ENCODE peak calls at places on chromosomes 1 and 21, in six cellular contexts. K is IMR-90, O is H1, I is mesendoderm, M is H9, E is mesenchymal stem cell. W is an unnamed sample.

GRCh38 chr21:40840441-40840840 is 6.5 kb downstream of the DSCAM start:
- DNase-seq in M (no peak), I (no peak), O (no peak), E (no peak), K (no peak), W (no peak)

GRCh38 chr1:62367005-62367547 is 47.8 kb upstream of the KANK4 start:
- DNase-seq in M (no peak), I (no peak), K (no peak), E (no peak), O (no peak), W (no peak)

GRCh38 chr1:98103617-98104284 is 182.9 kb upstream of the DPYD start:
- DNase-seq in M (no peak), I (peak; percentile 41), K (peak; percentile 43), E (peak; percentile 13), O (no peak), W (no peak)

GRCh38 chr1:911875-912739 is 11.6 kb upstream of the SAMD11 start:
- DNase-seq in E (no peak), I (no peak), O (no peak), M (no peak), K (no peak), W (no peak)

GRCh38 chr1:96364576-96364975 is 357.0 kb upstream of the PTBP2 start:
- DNase-seq in K (peak; percentile 80), M (no peak), E (no peak), I (no peak), O (no peak), W (no peak)

GRCh38 chr1:48596036-48596435 is 124.0 kb upstream of the SPATA6 start:
- DNase-seq in I (peak; percentile 80), M (peak; percentile 33), O (peak; percentile 47), K (no peak), E (no peak), W (peak; percentile 56)

GRCh38 chr21:33266050-33266783 is at the start of gene IL10RB:
- DNase-seq in O (peak; percentile 86), E (peak; percentile 75), M (peak; percentile 78), K (peak; percentile 39), I (peak; percentile 73), W (peak; percentile 75)

GRCh38 chr1:39107891-39108290 is 81.7 kb downstream of the NDUFS5 start:
- DNase-seq in M (no peak), K (no peak), O (no peak), I (no peak), E (peak; percentile 71), W (no peak)

GRCh38 chr1:58864654-58865053 is 80.8 kb upstream of the JUN start:
- DNase-seq in E (no peak), O (no peak), M (no peak), I (no peak), K (no peak), W (no peak)

GRCh38 chr1:109657970-109658369 is 2.1 kb downstream of the GSTM4 start:
- DNase-seq in E (no peak), O (no peak), K (no peak), I (no peak), M (no peak), W (no peak)

GRCh38 chr1:53602376-53602775 is 136.6 kb downstream of the GLIS1 start:
- DNase-seq in I (no peak), E (no peak), K (no peak), M (no peak), O (no peak), W (no peak)

GRCh38 chr1:61053712-61054608 is 28.4 kb upstream of the NFIA start:
- DNase-seq in O (peak; percentile 67), M (peak; percentile 44), I (peak; percentile 23), K (no peak), E (no peak), W (no peak)

GRCh38 chr21:15928196-15928595 is 198.4 kb downstream of the USP25 start:
- DNase-seq in O (no peak), K (no peak), I (no peak), M (no peak), E (no peak), W (no peak)

GRCh38 chr1:8374812-8375211 is 56.9 kb downstream of the SLC45A1 start:
- DNase-seq in I (peak; percentile 82), K (peak; percentile 56), O (no peak), M (peak; percentile 62), E (no peak), W (no peak)

GRCh38 chr1:212737559-212737958 is 37.9 kb upstream of the BATF3 start:
- DNase-seq in E (no peak), M (no peak), K (no peak), I (no peak), O (no peak), W (no peak)

GRCh38 chr1:2384130-2384860 is 7.1 kb downstream of the MORN1 start:
- DNase-seq in I (no peak), O (no peak), M (no peak), K (no peak), E (no peak), W (no peak)

GRCh38 chr1:186375929-186376330 is 292 bp downstream of the ODR4 start:
- DNase-seq in O (no peak), E (no peak), I (no peak), M (no peak), K (no peak), W (no peak)

GRCh38 chr1:159161001-159161718 is 10.3 kb upstream of the CADM3 start:
- DNase-seq in K (peak; percentile 86), E (peak; percentile 77), O (peak; percentile 82), M (peak; percentile 70), I (peak; percentile 76), W (peak; percentile 71)

GRCh38 chr1:173489929-173490328 is 12.8 kb downstream of the PRDX6 start:
- DNase-seq in M (no peak), I (no peak), O (no peak), E (no peak), K (no peak), W (no peak)

GRCh38 chr1:109765483-109765815 is 1.7 kb upstream of the EPS8L3 start:
- DNase-seq in I (no peak), K (no peak), M (no peak), E (no peak), O (no peak), W (no peak)

DNA sequence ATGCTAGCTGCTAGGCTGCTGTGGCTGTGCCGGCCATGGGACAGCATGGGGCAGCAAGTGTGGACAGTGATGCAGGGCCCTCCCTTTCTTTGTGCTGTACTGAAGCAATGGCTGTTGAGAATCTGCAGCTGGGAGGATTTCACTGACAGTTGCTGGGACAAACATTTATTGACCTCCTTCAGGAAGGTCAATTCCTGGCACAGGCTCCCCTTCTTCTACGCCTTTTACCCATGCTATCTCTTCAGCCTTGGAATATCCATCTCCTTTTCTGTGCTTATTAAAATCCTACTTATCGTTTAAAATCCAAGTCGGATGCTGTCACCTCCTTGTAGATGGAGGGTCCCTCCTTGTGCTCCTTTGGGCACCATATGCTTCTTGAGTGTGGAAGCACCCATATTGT is 213.1 kb upstream of the USP24 start:
- DNase-seq in E (peak; percentile 76), I (no peak), K (no peak), M (no peak), O (no peak), W (no peak)
- H4K8ac ChIP-seq in E (peak overlapping the region; percentile 33), I (no peak overlapping the region), K (peak overlapping the region; percentile 92), M (no peak overlapping the region), O (no peak overlapping the region), W (no peak overlapping the region)

DNA sequence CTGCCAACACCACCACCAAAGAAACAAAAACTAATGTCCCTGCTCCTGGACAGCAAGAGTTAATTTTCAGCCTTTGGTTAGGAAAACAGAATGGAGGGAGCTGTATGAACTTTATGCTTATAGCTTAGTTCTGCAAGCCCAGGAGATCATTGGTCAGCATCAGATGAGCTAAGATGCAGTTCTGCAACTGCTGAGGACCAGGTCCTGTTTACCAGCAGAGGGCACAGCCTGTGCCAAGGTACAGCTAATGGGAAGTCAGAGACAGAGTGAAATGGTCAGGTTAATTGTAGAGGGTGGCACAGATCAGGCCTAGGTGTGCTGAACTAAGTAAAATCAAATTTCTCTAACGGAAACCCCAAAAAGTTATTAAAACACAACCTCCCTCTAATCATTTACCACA is 161.3 kb downstream of the ROR1 start:
- DNase-seq in O (no peak), M (no peak), I (no peak), E (peak; percentile 38), K (no peak), W (no peak)
- H4K8ac ChIP-seq in O (no peak overlapping the region), M (no peak overlapping the region), I (no peak overlapping the region), E (no peak overlapping the region), K (no peak overlapping the region), W (no peak overlapping the region)

GRCh38 chr21:29298348-29299045 is at the start of gene BACH1:
- DNase-seq in K (peak; percentile 91), E (peak; percentile 92), O (peak; percentile 93), I (peak; percentile 94), M (peak; percentile 91), W (peak; percentile 84)

GRCh38 chr21:29296452-29296851 is 2.3 kb upstream of the BACH1 start:
- DNase-seq in I (no peak), M (no peak), O (no peak), E (no peak), K (no peak), W (no peak)

GRCh38 chr21:29299906-29300546 is 1.3 kb downstream of the BACH1 start:
- DNase-seq in I (peak; percentile 89), K (peak; percentile 97), O (no peak), M (peak; percentile 36), E (peak; percentile 92), W (peak; percentile 32)

GRCh38 chr21:29299046-29299905 is 554 bp downstream of the BACH1 start:
- DNase-seq in K (peak; percentile 65), M (no peak), I (peak; percentile 61), E (peak; percentile 70), O (no peak), W (peak; percentile 49)

DNA sequence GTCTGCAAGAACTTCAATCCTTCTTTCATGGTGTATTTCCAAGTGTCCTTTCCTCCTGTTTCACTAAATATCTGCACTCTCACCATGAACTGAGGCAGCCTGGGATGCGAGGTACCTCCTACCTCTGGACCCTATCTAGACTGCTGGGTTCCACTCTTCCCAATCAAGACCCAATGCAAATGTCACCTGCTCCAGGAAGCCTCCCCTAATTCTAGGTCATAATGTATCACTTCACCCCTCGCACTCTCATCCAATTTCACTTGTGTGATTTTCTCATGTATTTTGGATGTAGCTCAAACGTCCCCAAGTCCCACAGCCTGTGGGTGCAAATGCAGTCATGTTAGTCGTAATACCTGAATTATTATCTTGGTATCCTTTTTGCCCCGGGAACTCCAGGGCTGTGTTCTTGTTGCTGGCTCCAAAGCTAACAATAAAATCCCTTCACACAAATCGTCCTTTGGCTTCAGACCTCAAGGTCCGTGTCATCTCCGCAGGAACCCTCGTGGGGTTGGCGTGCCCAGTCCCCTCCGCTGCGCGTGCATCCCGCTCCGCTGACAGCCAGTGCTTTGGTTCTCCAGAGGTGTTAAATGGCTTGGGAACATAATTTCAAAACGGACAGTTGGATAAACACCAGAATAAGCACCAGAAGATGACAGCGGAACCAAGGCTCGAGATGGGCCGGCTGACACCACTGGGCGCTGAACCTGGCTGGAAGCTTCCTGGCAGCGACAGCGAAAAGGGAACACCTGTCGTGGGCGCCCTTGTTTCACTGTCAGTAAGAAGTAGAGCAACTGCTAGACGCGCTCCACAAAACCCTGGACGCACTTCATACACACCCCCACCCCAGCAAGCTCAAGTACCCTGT is 1.0 kb upstream of the BACH1 start:
- DNase-seq in O (no peak), M (no peak), K (no peak), I (no peak), E (no peak), W (no peak)
- H4K8ac ChIP-seq in O (no peak overlapping the region), M (no peak overlapping the region), K (peak overlapping the region; percentile 44), I (no peak overlapping the region), E (peak overlapping the region; percentile 42), W (no peak overlapping the region)

DNA sequence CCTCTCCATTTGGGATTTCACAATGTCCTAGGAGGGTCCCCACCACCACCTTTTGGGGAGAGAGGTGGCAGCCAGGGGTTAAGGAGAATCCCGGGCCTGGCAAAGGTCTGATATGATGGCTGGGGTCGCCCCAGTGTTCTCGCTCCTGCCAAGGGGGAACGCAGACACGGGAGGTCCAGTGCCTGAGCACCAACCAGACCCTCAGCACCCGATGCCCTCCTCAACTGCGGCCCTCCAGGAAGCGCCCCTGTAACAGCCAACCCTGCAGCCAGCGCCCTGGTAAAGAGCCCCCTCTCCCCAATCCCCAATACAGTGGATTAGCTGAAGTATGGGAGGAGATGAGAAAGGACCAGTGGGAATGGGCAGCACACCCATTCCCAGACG is 10.4 kb downstream of the ADAMTSL4 start:
- DNase-seq in O (no peak), M (no peak), E (no peak), I (no peak), K (no peak), W (no peak)
- H4K8ac ChIP-seq in O (no peak overlapping the region), M (no peak overlapping the region), E (no peak overlapping the region), I (no peak overlapping the region), K (no peak overlapping the region), W (no peak overlapping the region)

W was measured in neuronal stem cell.